ENCODE peak calls at places on chromosomes 12 and 14, in seven cellular contexts. O is LHCN-M2, F is GF-D8, P is germinal center, Y is T-cell, J is mesenchymal stem cell, Q is Karpas-422. K is an unnamed sample.

GRCh38 chr12:45670339-45671065 is 59.0 kb upstream of the ARID2 start:
- DNase-seq in P (no peak), Y (no peak), Q (no peak), J (no peak), O (peak; percentile 79), F (peak; percentile 97), K (peak; percentile 86)

GRCh38 chr14:103653802-103654201 is 24.8 kb downstream of the KLC1 start:
- DNase-seq in Q (no peak), O (no peak), P (no peak), J (no peak), Y (no peak), F (no peak), K (no peak)

GRCh38 chr12:103840881-103841689 is at the start of gene NT5DC3:
- DNase-seq in F (peak; percentile 32), Y (peak; percentile 77), O (peak; percentile 80), Q (peak; percentile 91), J (peak; percentile 80), P (peak; percentile 87), K (peak; percentile 80)

GRCh38 chr14:34596891-34597290 is 33.1 kb downstream of the SNX6 start:
- DNase-seq in Q (no peak), J (no peak), P (no peak), F (no peak), O (no peak), Y (no peak), K (no peak)

GRCh38 chr12:108312885-108313203 is 26.3 kb downstream of the CMKLR1 start:
- DNase-seq in O (peak; percentile 85), Q (no peak), F (no peak), J (no peak), Y (no peak), P (no peak), K (no peak)

GRCh38 chr12:52208424-52209165 is 16.8 kb upstream of the KRT80 start:
- DNase-seq in O (no peak), Q (no peak), Y (no peak), P (no peak), F (no peak), J (no peak), K (no peak)

GRCh38 chr12:47391566-47391965 is 311.8 kb upstream of the AMIGO2 start:
- DNase-seq in F (no peak), Y (peak; percentile 79), Q (no peak), J (no peak), O (no peak), P (peak; percentile 29), K (no peak)

GRCh38 chr12:24565300-24565699 is 383.6 kb downstream of the BCAT1 start:
- DNase-seq in O (no peak), Q (no peak), J (no peak), Y (no peak), F (no peak), P (no peak), K (no peak)

GRCh38 chr14:63902375-63902976 is 49.7 kb downstream of the SYNE2 start:
- DNase-seq in O (no peak), J (no peak), Y (no peak), F (no peak), Q (no peak), P (no peak), K (no peak)